ENCODE peak calls at places on chromosomes 3 and 15, in six cellular contexts. W is Right ventricle myocardium superior, E is brain microvascular endothelial cell, B is T-helper 1 cell, M is NCI-H2081, K is M059J. I is an unnamed sample.

GRCh38 chr3:110248666-110249065 is 823.0 kb upstream of the NECTIN3 start:
- DNase-seq in K (no peak), E (no peak), W (no peak), M (no peak), B (no peak), I (no peak)

GRCh38 chr15:90557651-90558084 is 27.9 kb downstream of the CRTC3 start:
- DNase-seq in M (no peak), E (peak; percentile 74), W (peak; percentile 93), K (peak; percentile 83), B (no peak), I (peak; percentile 22)

GRCh38 chr15:77354064-77354463 is 65.8 kb downstream of the PEAK1 start:
- DNase-seq in B (no peak), E (no peak), M (no peak), W (no peak), K (no peak), I (no peak)

GRCh38 chr15:96540283-96540682 is 209.8 kb downstream of the NR2F2 start:
- DNase-seq in W (no peak), B (no peak), M (no peak), E (no peak), K (no peak), I (no peak)

GRCh38 chr15:73683624-73684536 is at the start of gene CD276:
- DNase-seq in E (peak; percentile 51), K (peak; percentile 75), B (no peak), W (peak; percentile 89), M (peak; percentile 40), I (peak; percentile 82)

GRCh38 chr3:47414161-47414564 is 33.3 kb downstream of the PTPN23 start:
- DNase-seq in W (no peak), E (no peak), B (no peak), K (no peak), M (no peak), I (no peak)

GRCh38 chr3:73848173-73848751 is 223.5 kb upstream of the PDZRN3 start:
- DNase-seq in K (peak; percentile 5), B (no peak), M (peak; percentile 60), W (no peak), E (peak; percentile 16), I (peak; percentile 42)

GRCh38 chr3:52249683-52250082 is 4.1 kb downstream of the PPM1M start:
- DNase-seq in M (no peak), K (no peak), E (no peak), W (no peak), B (no peak), I (no peak)

GRCh38 chr15:25790003-25790660 is 73.0 kb downstream of the ATP10A start:
- DNase-seq in M (no peak), B (no peak), E (peak; percentile 62), W (peak; percentile 72), K (no peak), I (no peak)

GRCh38 chr3:164113406-164114332 is 964.6 kb downstream of the SI start:
- DNase-seq in W (no peak), E (no peak), M (no peak), K (no peak), B (no peak), I (no peak)

GRCh38 chr3:14289590-14290453 is 111.2 kb downstream of the LSM3 start:
- DNase-seq in M (no peak), E (peak; percentile 84), W (no peak), B (no peak), K (peak; percentile 71), I (peak; percentile 13)

GRCh38 chr3:186427627-186428026 is 65.6 kb upstream of the DGKG start:
- DNase-seq in B (no peak), E (peak; percentile 78), K (peak; percentile 58), M (no peak), W (peak; percentile 50), I (no peak)

GRCh38 chr3:72982653-72983366 is 13.8 kb upstream of the PPP4R2 start:
- DNase-seq in W (no peak), E (no peak), B (no peak), K (no peak), M (no peak), I (no peak)

GRCh38 chr3:161914703-161915102 is 418.1 kb downstream of the OTOL1 start:
- DNase-seq in B (no peak), E (peak; percentile 81), W (peak; percentile 51), K (peak; percentile 65), M (peak; percentile 88), I (no peak)

GRCh38 chr3:27193056-27193455 is 176.1 kb downstream of the NEK10 start:
- DNase-seq in W (no peak), E (no peak), K (no peak), M (no peak), B (no peak), I (no peak)

GRCh38 chr15:87369269-87369668 is 887.3 kb downstream of the NTRK3 start:
- DNase-seq in B (no peak), W (no peak), E (peak; percentile 91), K (peak; percentile 97), M (no peak), I (no peak)

GRCh38 chr15:69209661-69210060 is 49.2 kb downstream of the GLCE start:
- DNase-seq in K (no peak), E (no peak), W (no peak), M (no peak), B (no peak), I (no peak)

GRCh38 chr15:56879502-56879901 is 38.9 kb upstream of the TCF12 start:
- DNase-seq in M (no peak), W (no peak), K (no peak), E (no peak), B (no peak), I (no peak)

GRCh38 chr3:46960081-46960701 is 16.4 kb downstream of the CCDC12 start:
- DNase-seq in M (no peak), E (peak; percentile 47), K (peak; percentile 22), W (peak; percentile 33), B (no peak), I (peak; percentile 68)

GRCh38 chr3:133280591-133280990 is 119.3 kb upstream of the BFSP2 start:
- DNase-seq in K (no peak), E (no peak), B (no peak), W (no peak), M (no peak), I (no peak)

GRCh38 chr3:183116051-183116614 is 16.8 kb upstream of the MCCC1 start:
- DNase-seq in K (no peak), B (peak; percentile 10), E (no peak), W (no peak), M (peak; percentile 100), I (no peak)

GRCh38 chr15:68415061-68415460 is 16.9 kb downstream of the ITGA11 start:
- DNase-seq in K (no peak), E (no peak), B (no peak), M (no peak), W (no peak), I (no peak)

GRCh38 chr3:66483006-66483928 is 17.6 kb downstream of the LRIG1 start:
- DNase-seq in E (peak; percentile 71), W (peak; percentile 90), B (no peak), M (no peak), K (peak; percentile 15), I (no peak)

GRCh38 chr15:74179983-74180688 is 6.6 kb downstream of the ISLR start:
- DNase-seq in M (no peak), B (no peak), E (peak; percentile 71), K (peak; percentile 38), W (no peak), I (no peak)

GRCh38 chr15:31080618-31081017 is 20.9 kb downstream of the TRPM1 start:
- DNase-seq in K (no peak), M (no peak), E (no peak), B (no peak), W (peak; percentile 78), I (peak; percentile 72)

GRCh38 chr3:141076821-141077571 is 25.8 kb downstream of the SPSB4 start:
- DNase-seq in W (peak; percentile 73), B (no peak), M (peak; percentile 67), K (no peak), E (peak; percentile 73), I (no peak)

I was measured in dermis microvascular lymphatic vessel endothelial cell.